ENCODE peak calls at places on chromosomes 11 and 22, in six cellular contexts. One of them, this sample, is unnamed.

GRCh38 chr11:29452131-29452530 is 564.7 kb downstream of the KCNA4 start:
- DNase-seq in H1: no peak
- DNase-seq in GM12891: no peak
- DNase-seq in K562: no peak
- DNase-seq in HepG2: no peak
- DNase-seq in GM12878: no peak
- DNase-seq in this sample: no peak

GRCh38 chr11:102241026-102241425 is 76.3 kb upstream of the BIRC3 start:
- DNase-seq in H1: no peak
- DNase-seq in GM12891: no peak
- DNase-seq in K562: no peak
- DNase-seq in HepG2: no peak
- DNase-seq in GM12878: no peak
- DNase-seq in this sample: no peak

GRCh38 chr11:64146036-64146943 is 19.6 kb downstream of the MACROD1 start:
- DNase-seq in H1: peak
- DNase-seq in GM12891: peak
- DNase-seq in K562: peak
- DNase-seq in HepG2: peak
- DNase-seq in GM12878: no peak
- DNase-seq in this sample: peak

GRCh38 chr22:17119481-17120202 is 1.5 kb downstream of the TMEM121B start:
- DNase-seq in H1: peak
- DNase-seq in GM12891: no peak
- DNase-seq in K562: peak
- DNase-seq in HepG2: no peak
- DNase-seq in GM12878: no peak
- DNase-seq in this sample: no peak

GRCh38 chr11:43681543-43681942 is 1.0 kb downstream of the HSD17B12 start:
- DNase-seq in H1: no peak
- DNase-seq in GM12891: no peak
- DNase-seq in K562: no peak
- DNase-seq in HepG2: peak
- DNase-seq in GM12878: no peak
- DNase-seq in this sample: no peak

GRCh38 chr11:35144103-35144741 is 5.3 kb downstream of the CD44 start:
- DNase-seq in H1: no peak
- DNase-seq in GM12891: no peak
- DNase-seq in K562: no peak
- DNase-seq in HepG2: no peak
- DNase-seq in GM12878: peak
- DNase-seq in this sample: peak

GRCh38 chr11:57487920-57488319 is 27.6 kb downstream of the SLC43A1 start:
- DNase-seq in H1: no peak
- DNase-seq in GM12891: no peak
- DNase-seq in K562: no peak
- DNase-seq in HepG2: no peak
- DNase-seq in GM12878: no peak
- DNase-seq in this sample: no peak

GRCh38 chr11:73833067-73833466 is 43.6 kb downstream of the COA4 start:
- DNase-seq in H1: no peak
- DNase-seq in GM12891: no peak
- DNase-seq in K562: no peak
- DNase-seq in HepG2: no peak
- DNase-seq in GM12878: no peak
- DNase-seq in this sample: no peak

GRCh38 chr11:134845474-134846435 is 433.7 kb upstream of the B3GAT1 start:
- DNase-seq in H1: peak
- DNase-seq in GM12891: no peak
- DNase-seq in K562: no peak
- DNase-seq in HepG2: no peak
- DNase-seq in GM12878: no peak
- DNase-seq in this sample: no peak

GRCh38 chr22:41939981-41940852 is 6.7 kb downstream of the CENPM start:
- DNase-seq in H1: no peak
- DNase-seq in GM12891: no peak
- DNase-seq in K562: peak
- DNase-seq in HepG2: no peak
- DNase-seq in GM12878: peak
- DNase-seq in this sample: peak

GRCh38 chr11:64878223-64878493 is 263 bp downstream of the EHD1 start:
- DNase-seq in H1: no peak
- DNase-seq in GM12891: no peak
- DNase-seq in K562: no peak
- DNase-seq in HepG2: no peak
- DNase-seq in GM12878: no peak
- DNase-seq in this sample: no peak

GRCh38 chr11:117861151-117862018 is 15.1 kb downstream of the FXYD6 start:
- DNase-seq in H1: peak
- DNase-seq in GM12891: no peak
- DNase-seq in K562: no peak
- DNase-seq in HepG2: no peak
- DNase-seq in GM12878: no peak
- DNase-seq in this sample: no peak

GRCh38 chr11:17845431-17845881 is 110.9 kb downstream of the KCNC1 start:
- DNase-seq in H1: no peak
- DNase-seq in GM12891: no peak
- DNase-seq in K562: no peak
- DNase-seq in HepG2: no peak
- DNase-seq in GM12878: no peak
- DNase-seq in this sample: no peak

GRCh38 chr11:76140912-76141574 is 65.3 kb downstream of the WNT11 start:
- DNase-seq in H1: no peak
- DNase-seq in GM12891: no peak
- DNase-seq in K562: no peak
- DNase-seq in HepG2: no peak
- DNase-seq in GM12878: no peak
- DNase-seq in this sample: no peak

GRCh38 chr11:78714539-78714938 is 139.9 kb upstream of the NARS2 start:
- DNase-seq in H1: no peak
- DNase-seq in GM12891: no peak
- DNase-seq in K562: no peak
- DNase-seq in HepG2: no peak
- DNase-seq in GM12878: no peak
- DNase-seq in this sample: no peak

GRCh38 chr22:46612341-46612903 is 7.8 kb upstream of the GRAMD4 start:
- DNase-seq in H1: no peak
- DNase-seq in GM12891: no peak
- DNase-seq in K562: no peak
- DNase-seq in HepG2: no peak
- DNase-seq in GM12878: no peak
- DNase-seq in this sample: no peak

GRCh38 chr22:40156001-40156516 is 21.7 kb upstream of the TNRC6B start:
- DNase-seq in H1: peak
- DNase-seq in GM12891: no peak
- DNase-seq in K562: peak
- DNase-seq in HepG2: peak
- DNase-seq in GM12878: no peak
- DNase-seq in this sample: no peak

GRCh38 chr22:45584121-45584570 is 81.5 kb downstream of the FBLN1 start:
- DNase-seq in H1: no peak
- DNase-seq in GM12891: no peak
- DNase-seq in K562: no peak
- DNase-seq in HepG2: no peak
- DNase-seq in GM12878: no peak
- DNase-seq in this sample: no peak

GRCh38 chr11:68855205-68855978 is 13.7 kb upstream of the CPT1A start:
- DNase-seq in H1: peak
- DNase-seq in GM12891: no peak
- DNase-seq in K562: no peak
- DNase-seq in HepG2: no peak
- DNase-seq in GM12878: no peak
- DNase-seq in this sample: peak

GRCh38 chr11:39385911-39386310 is 2073.5 kb downstream of the LRRC4C start:
- DNase-seq in H1: no peak
- DNase-seq in GM12891: no peak
- DNase-seq in K562: no peak
- DNase-seq in HepG2: no peak
- DNase-seq in GM12878: no peak
- DNase-seq in this sample: no peak

GRCh38 chr22:28799125-28799833 is 1.1 kb downstream of the XBP1 start:
- DNase-seq in H1: no peak
- DNase-seq in GM12891: no peak
- DNase-seq in K562: peak
- DNase-seq in HepG2: peak
- DNase-seq in GM12878: no peak
- DNase-seq in this sample: no peak

GRCh38 chr22:39661842-39662676 is 91.5 kb downstream of the CACNA1I start:
- DNase-seq in H1: peak
- DNase-seq in GM12891: no peak
- DNase-seq in K562: peak
- DNase-seq in HepG2: no peak
- DNase-seq in GM12878: no peak
- DNase-seq in this sample: no peak

GRCh38 chr11:68279676-68280075 is 7.9 kb upstream of the C11orf24 start:
- DNase-seq in H1: no peak
- DNase-seq in GM12891: no peak
- DNase-seq in K562: no peak
- DNase-seq in HepG2: no peak
- DNase-seq in GM12878: no peak
- DNase-seq in this sample: no peak

GRCh38 chr11:67370351-67371076 is 2.9 kb downstream of the CLCF1 start:
- DNase-seq in H1: no peak
- DNase-seq in GM12891: no peak
- DNase-seq in K562: no peak
- DNase-seq in HepG2: no peak
- DNase-seq in GM12878: no peak
- DNase-seq in this sample: no peak

GRCh38 chr11:125433454-125434121 is 62.5 kb downstream of the FEZ1 start:
- DNase-seq in H1: peak
- DNase-seq in GM12891: peak
- DNase-seq in K562: peak
- DNase-seq in HepG2: peak
- DNase-seq in GM12878: no peak
- DNase-seq in this sample: peak

GRCh38 chr22:49685116-49685515 is 142.6 kb downstream of the BRD1 start:
- DNase-seq in H1: no peak
- DNase-seq in GM12891: no peak
- DNase-seq in K562: no peak
- DNase-seq in HepG2: no peak
- DNase-seq in GM12878: no peak
- DNase-seq in this sample: no peak

GRCh38 chr11:36460220-36460619 is 49.9 kb downstream of the TRAF6 start:
- DNase-seq in H1: peak
- DNase-seq in GM12891: no peak
- DNase-seq in K562: peak
- DNase-seq in HepG2: no peak
- DNase-seq in GM12878: no peak
- DNase-seq in this sample: no peak

GRCh38 chr11:56917708-56918450 is 70.8 kb upstream of the OR5AK2 start:
- DNase-seq in H1: no peak
- DNase-seq in GM12891: no peak
- DNase-seq in K562: no peak
- DNase-seq in HepG2: no peak
- DNase-seq in GM12878: no peak
- DNase-seq in this sample: no peak

GRCh38 chr22:44340271-44341239 is 27.8 kb upstream of the SHISAL1 start:
- DNase-seq in H1: no peak
- DNase-seq in GM12891: no peak
- DNase-seq in K562: no peak
- DNase-seq in HepG2: no peak
- DNase-seq in GM12878: no peak
- DNase-seq in this sample: no peak

GRCh38 chr11:134524201-134524600 is 112.2 kb upstream of the B3GAT1 start:
- DNase-seq in H1: no peak
- DNase-seq in GM12891: no peak
- DNase-seq in K562: no peak
- DNase-seq in HepG2: no peak
- DNase-seq in GM12878: no peak
- DNase-seq in this sample: no peak

GRCh38 chr11:68976563-68976962 is 4.2 kb downstream of the MRGPRD start:
- DNase-seq in H1: no peak
- DNase-seq in GM12891: no peak
- DNase-seq in K562: no peak
- DNase-seq in HepG2: no peak
- DNase-seq in GM12878: no peak
- DNase-seq in this sample: no peak

GRCh38 chr22:37674951-37675929 is at the start of gene LGALS1:
- DNase-seq in H1: peak
- DNase-seq in GM12891: peak
- DNase-seq in K562: peak
- DNase-seq in HepG2: peak
- DNase-seq in GM12878: no peak
- DNase-seq in this sample: peak
- TF ChIP-seq POLR2A in H1: no peak
- TF ChIP-seq POLR2A in GM12891: no peak
- TF ChIP-seq POLR2A in K562: peak
- TF ChIP-seq POLR2A in HepG2: peak
- TF ChIP-seq POLR2A in GM12878: peak
- TF ChIP-seq POLR2A in this sample: peak

GRCh38 chr22:30206964-30207363 is 39.6 kb downstream of the LIF start:
- DNase-seq in H1: no peak
- DNase-seq in GM12891: no peak
- DNase-seq in K562: no peak
- DNase-seq in HepG2: peak
- DNase-seq in GM12878: no peak
- DNase-seq in this sample: no peak
- TF ChIP-seq POLR2AphosphoS5 in H1: no peak
- TF ChIP-seq POLR2AphosphoS5 in GM12891: no peak
- TF ChIP-seq POLR2AphosphoS5 in K562: no peak
- TF ChIP-seq POLR2AphosphoS5 in HepG2: no peak
- TF ChIP-seq POLR2AphosphoS5 in GM12878: no peak
- TF ChIP-seq POLR2AphosphoS5 in this sample: no peak

DNA sequence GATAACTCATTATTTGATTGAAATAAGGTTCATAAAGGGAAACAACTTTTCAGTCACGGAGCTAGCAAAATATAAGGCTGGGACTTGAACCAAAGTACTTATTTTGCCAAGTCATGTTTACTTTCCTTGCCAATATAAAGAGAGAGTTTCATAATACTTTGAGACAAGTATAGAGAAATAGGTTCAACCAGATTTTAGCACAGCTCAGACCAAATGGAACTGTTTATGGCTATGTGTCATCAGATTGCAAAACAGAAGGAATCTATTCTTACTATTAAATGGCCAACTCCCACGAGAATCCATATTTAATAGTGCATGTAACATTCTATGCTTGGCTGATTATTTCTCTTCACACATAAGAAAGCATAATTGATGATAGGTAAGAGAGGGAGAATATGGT is 1517.6 kb upstream of the TENM4 start:
- DNase-seq in H1: no peak
- DNase-seq in GM12891: no peak
- DNase-seq in K562: no peak
- DNase-seq in HepG2: no peak
- DNase-seq in GM12878: no peak
- DNase-seq in this sample: no peak
- TF ChIP-seq TAF1 in H1: no peak
- TF ChIP-seq TAF1 in GM12891: no peak
- TF ChIP-seq TAF1 in K562: no peak
- TF ChIP-seq TAF1 in HepG2: no peak
- TF ChIP-seq TAF1 in GM12878: no peak
- TF ChIP-seq TAF1 in this sample: no peak

DNA sequence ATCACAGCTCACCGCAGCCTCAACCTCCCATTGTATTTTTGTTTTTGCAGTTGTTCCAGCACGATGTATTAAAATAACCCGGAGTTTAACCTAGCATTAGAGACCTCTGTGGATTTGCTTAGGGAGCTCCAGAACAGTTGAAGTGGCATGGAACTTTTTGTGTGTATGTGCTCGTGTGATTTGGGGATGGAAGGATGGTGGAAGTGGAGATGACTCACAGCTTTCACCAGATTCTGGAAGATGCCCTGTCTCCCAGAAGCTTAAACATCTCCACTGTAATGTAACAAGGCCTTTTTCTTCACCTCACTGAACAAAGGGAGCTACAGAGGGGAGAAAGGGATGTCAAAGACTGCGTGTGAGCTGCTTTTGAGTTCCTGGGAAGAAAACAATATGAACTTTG is 226.2 kb downstream of the ADAMTS15 start:
- DNase-seq in H1: no peak
- DNase-seq in GM12891: no peak
- DNase-seq in K562: no peak
- DNase-seq in HepG2: no peak
- DNase-seq in GM12878: no peak
- DNase-seq in this sample: no peak
- TF ChIP-seq POLR2A in H1: no peak
- TF ChIP-seq POLR2A in GM12891: no peak
- TF ChIP-seq POLR2A in K562: no peak
- TF ChIP-seq POLR2A in HepG2: no peak
- TF ChIP-seq POLR2A in GM12878: no peak
- TF ChIP-seq POLR2A in this sample: no peak